ENCODE peak calls at places on chromosomes 16 and 17, in nine cellular contexts. K is Right ventricle myocardium superior; Z is stimulated activated CD4-positive, alpha-beta T cell treated with anti-CD3 and anti-CD28 coated beads, Interleukin-1b, Interleukin-23, amount 100 ng/mL, for 24 hours; Y is T-helper 2 cell; M is PC-3; T is omental fat pad; F is smooth muscle cell of the brain vasculature; J is SK-N-DZ; X is right atrium auricular region. W is an unnamed sample.

GRCh38 chr16:87207509-87207908 is 109.7 kb downstream of the C16orf95 start:
- DNase-seq in F (no peak), Y (no peak), T (no peak), X (no peak), Z (no peak), M (no peak), K (no peak), J (no peak), W (no peak)

GRCh38 chr17:73342549-73343167 is 30.9 kb upstream of the CDC42EP4 start:
- DNase-seq in M (peak), K (no peak), F (no peak), X (no peak), Y (no peak), Z (no peak), J (peak), T (no peak), W (no peak)

GRCh38 chr17:19647697-19648474 is 665 bp upstream of the ALDH3A2 start:
- DNase-seq in X (peak), F (no peak), M (peak), T (peak), J (peak), Y (no peak), K (peak), Z (peak), W (peak)

GRCh38 chr17:5705081-5705875 is 121.0 kb upstream of the NLRP1 start:
- DNase-seq in Y (no peak), Z (no peak), F (no peak), J (no peak), T (no peak), M (no peak), K (no peak), X (no peak), W (no peak)

GRCh38 chr17:59620518-59621259 is 994 bp downstream of the CLTC start:
- DNase-seq in Y (no peak), J (peak), M (peak), Z (no peak), T (no peak), X (no peak), K (no peak), F (no peak), W (no peak)

GRCh38 chr17:73814070-73814469 is 169.8 kb upstream of the SDK2 start:
- DNase-seq in X (no peak), K (no peak), M (no peak), F (no peak), J (no peak), Z (no peak), Y (no peak), T (no peak), W (no peak)

GRCh38 chr16:46826618-46827017 is 4.4 kb downstream of the C16orf87 start:
- DNase-seq in T (no peak), M (no peak), Y (no peak), Z (no peak), F (no peak), K (no peak), J (no peak), X (no peak), W (no peak)

GRCh38 chr16:86509759-86510464 is 415 bp upstream of the FOXF1 start:
- DNase-seq in J (no peak), F (no peak), K (no peak), X (no peak), Z (no peak), T (no peak), Y (no peak), M (no peak), W (no peak)

GRCh38 chr16:67707790-67708189 is 11.3 kb downstream of the GFOD2 start:
- DNase-seq in M (no peak), X (no peak), K (no peak), J (no peak), Z (no peak), T (no peak), Y (no peak), F (no peak), W (no peak)

GRCh38 chr17:45584092-45585036 is 93.8 kb upstream of the PLEKHM1 start:
- DNase-seq in X (no peak), K (peak), F (no peak), Z (peak), J (peak), M (peak), Y (peak), T (no peak), W (peak)

GRCh38 chr17:50123649-50124349 is 6.2 kb downstream of the SAMD14 start:
- DNase-seq in F (no peak), J (no peak), T (no peak), Z (no peak), K (no peak), X (no peak), Y (no peak), M (no peak), W (no peak)

GRCh38 chr16:69565611-69566436 is at the start of gene NFAT5:
- DNase-seq in F (peak), T (peak), Y (peak), X (peak), K (peak), M (peak), Z (peak), J (peak), W (peak)

GRCh38 chr16:83945587-83945986 is 7.5 kb upstream of the OSGIN1 start:
- DNase-seq in F (no peak), J (no peak), X (no peak), M (no peak), Z (no peak), T (no peak), K (no peak), Y (no peak), W (no peak)

W was measured in posterior vena cava.